ENCODE peak calls at places on chromosomes 3 and 15, in six cellular contexts. One of them, this sample, is unnamed.

GRCh38 chr3:141401584-141402475 is 33.5 kb downstream of the ZBTB38 start:
- DNase-seq in stimulated activated CD4-positive, alpha-beta T cell treated with anti-CD3 and anti-CD28 coated beads, TNF-alpha, amount 100 ng/mL, for 4 hours: no peak
- DNase-seq in GM04504: no peak
- DNase-seq in AG09319: no peak
- DNase-seq in left colon: peak
- DNase-seq in colonic mucosa: peak
- DNase-seq in this sample: no peak

GRCh38 chr15:59997070-59997701 is 6.9 kb upstream of the FOXB1 start:
- DNase-seq in colonic mucosa: no peak
- DNase-seq in AG09319: no peak
- DNase-seq in left colon: peak
- DNase-seq in GM04504: no peak
- DNase-seq in stimulated activated CD4-positive, alpha-beta T cell treated with anti-CD3 and anti-CD28 coated beads, TNF-alpha, amount 100 ng/mL, for 4 hours: no peak
- DNase-seq in this sample: peak

GRCh38 chr3:42204867-42205599 is 61.0 kb downstream of the CCK start:
- DNase-seq in AG09319: no peak
- DNase-seq in colonic mucosa: no peak
- DNase-seq in stimulated activated CD4-positive, alpha-beta T cell treated with anti-CD3 and anti-CD28 coated beads, TNF-alpha, amount 100 ng/mL, for 4 hours: no peak
- DNase-seq in GM04504: no peak
- DNase-seq in left colon: no peak
- DNase-seq in this sample: no peak

GRCh38 chr3:14265246-14265962 is 86.8 kb downstream of the LSM3 start:
- DNase-seq in GM04504: no peak
- DNase-seq in colonic mucosa: peak
- DNase-seq in AG09319: no peak
- DNase-seq in stimulated activated CD4-positive, alpha-beta T cell treated with anti-CD3 and anti-CD28 coated beads, TNF-alpha, amount 100 ng/mL, for 4 hours: no peak
- DNase-seq in left colon: no peak
- DNase-seq in this sample: no peak

GRCh38 chr3:105823149-105823866 is 45.5 kb downstream of the CBLB start:
- DNase-seq in colonic mucosa: no peak
- DNase-seq in GM04504: peak
- DNase-seq in stimulated activated CD4-positive, alpha-beta T cell treated with anti-CD3 and anti-CD28 coated beads, TNF-alpha, amount 100 ng/mL, for 4 hours: no peak
- DNase-seq in left colon: no peak
- DNase-seq in AG09319: peak
- DNase-seq in this sample: no peak

GRCh38 chr15:49675051-49675450 is 54.2 kb downstream of the DTWD1 start:
- DNase-seq in stimulated activated CD4-positive, alpha-beta T cell treated with anti-CD3 and anti-CD28 coated beads, TNF-alpha, amount 100 ng/mL, for 4 hours: no peak
- DNase-seq in colonic mucosa: no peak
- DNase-seq in AG09319: peak
- DNase-seq in left colon: no peak
- DNase-seq in GM04504: peak
- DNase-seq in this sample: no peak

GRCh38 chr3:23567917-23568316 is 237.8 kb upstream of the UBE2E1 start:
- DNase-seq in GM04504: peak
- DNase-seq in AG09319: peak
- DNase-seq in stimulated activated CD4-positive, alpha-beta T cell treated with anti-CD3 and anti-CD28 coated beads, TNF-alpha, amount 100 ng/mL, for 4 hours: no peak
- DNase-seq in colonic mucosa: no peak
- DNase-seq in left colon: no peak
- DNase-seq in this sample: no peak

GRCh38 chr3:352599-352998 is 156.0 kb downstream of the CHL1 start:
- DNase-seq in colonic mucosa: no peak
- DNase-seq in AG09319: no peak
- DNase-seq in GM04504: no peak
- DNase-seq in stimulated activated CD4-positive, alpha-beta T cell treated with anti-CD3 and anti-CD28 coated beads, TNF-alpha, amount 100 ng/mL, for 4 hours: no peak
- DNase-seq in left colon: no peak
- DNase-seq in this sample: no peak

GRCh38 chr3:16132190-16132589 is 42.3 kb upstream of the GALNT15 start:
- DNase-seq in colonic mucosa: no peak
- DNase-seq in left colon: no peak
- DNase-seq in stimulated activated CD4-positive, alpha-beta T cell treated with anti-CD3 and anti-CD28 coated beads, TNF-alpha, amount 100 ng/mL, for 4 hours: no peak
- DNase-seq in AG09319: no peak
- DNase-seq in GM04504: no peak
- DNase-seq in this sample: no peak

GRCh38 chr3:157129782-157130137 is 30.2 kb downstream of the CCNL1 start:
- DNase-seq in colonic mucosa: peak
- DNase-seq in GM04504: no peak
- DNase-seq in stimulated activated CD4-positive, alpha-beta T cell treated with anti-CD3 and anti-CD28 coated beads, TNF-alpha, amount 100 ng/mL, for 4 hours: no peak
- DNase-seq in AG09319: no peak
- DNase-seq in left colon: peak
- DNase-seq in this sample: no peak

GRCh38 chr15:64766041-64766440 is 9.3 kb downstream of the RBPMS2 start:
- DNase-seq in stimulated activated CD4-positive, alpha-beta T cell treated with anti-CD3 and anti-CD28 coated beads, TNF-alpha, amount 100 ng/mL, for 4 hours: no peak
- DNase-seq in colonic mucosa: no peak
- DNase-seq in GM04504: no peak
- DNase-seq in AG09319: no peak
- DNase-seq in left colon: no peak
- DNase-seq in this sample: no peak

GRCh38 chr3:15535757-15536156 is 14.3 kb upstream of the COLQ start:
- DNase-seq in left colon: no peak
- DNase-seq in stimulated activated CD4-positive, alpha-beta T cell treated with anti-CD3 and anti-CD28 coated beads, TNF-alpha, amount 100 ng/mL, for 4 hours: peak
- DNase-seq in colonic mucosa: no peak
- DNase-seq in GM04504: no peak
- DNase-seq in AG09319: no peak
- DNase-seq in this sample: no peak

GRCh38 chr3:41690766-41691563 is 270.9 kb downstream of the ULK4 start:
- DNase-seq in stimulated activated CD4-positive, alpha-beta T cell treated with anti-CD3 and anti-CD28 coated beads, TNF-alpha, amount 100 ng/mL, for 4 hours: no peak
- DNase-seq in colonic mucosa: peak
- DNase-seq in left colon: peak
- DNase-seq in GM04504: no peak
- DNase-seq in AG09319: no peak
- DNase-seq in this sample: no peak

GRCh38 chr15:41827290-41827879 is 507 bp upstream of the JMJD7 start:
- DNase-seq in stimulated activated CD4-positive, alpha-beta T cell treated with anti-CD3 and anti-CD28 coated beads, TNF-alpha, amount 100 ng/mL, for 4 hours: peak
- DNase-seq in AG09319: no peak
- DNase-seq in colonic mucosa: peak
- DNase-seq in left colon: no peak
- DNase-seq in GM04504: no peak
- DNase-seq in this sample: no peak

GRCh38 chr15:90557651-90558084 is 27.9 kb downstream of the CRTC3 start:
- DNase-seq in GM04504: peak
- DNase-seq in AG09319: peak
- DNase-seq in left colon: peak
- DNase-seq in colonic mucosa: peak
- DNase-seq in stimulated activated CD4-positive, alpha-beta T cell treated with anti-CD3 and anti-CD28 coated beads, TNF-alpha, amount 100 ng/mL, for 4 hours: no peak
- DNase-seq in this sample: no peak

GRCh38 chr3:62093025-62093424 is 280.3 kb downstream of the FEZF2 start:
- DNase-seq in left colon: no peak
- DNase-seq in colonic mucosa: no peak
- DNase-seq in GM04504: no peak
- DNase-seq in stimulated activated CD4-positive, alpha-beta T cell treated with anti-CD3 and anti-CD28 coated beads, TNF-alpha, amount 100 ng/mL, for 4 hours: no peak
- DNase-seq in AG09319: no peak
- DNase-seq in this sample: no peak

GRCh38 chr15:74657846-74658245 is 38.0 kb downstream of the EDC3 start:
- DNase-seq in AG09319: no peak
- DNase-seq in colonic mucosa: no peak
- DNase-seq in GM04504: no peak
- DNase-seq in stimulated activated CD4-positive, alpha-beta T cell treated with anti-CD3 and anti-CD28 coated beads, TNF-alpha, amount 100 ng/mL, for 4 hours: no peak
- DNase-seq in left colon: no peak
- DNase-seq in this sample: no peak

GRCh38 chr3:44045476-44046275 is 196.0 kb upstream of the TOPAZ1 start:
- DNase-seq in colonic mucosa: peak
- DNase-seq in GM04504: no peak
- DNase-seq in left colon: peak
- DNase-seq in stimulated activated CD4-positive, alpha-beta T cell treated with anti-CD3 and anti-CD28 coated beads, TNF-alpha, amount 100 ng/mL, for 4 hours: no peak
- DNase-seq in AG09319: no peak
- DNase-seq in this sample: no peak

GRCh38 chr3:148532774-148533173 is 164.9 kb upstream of the AGTR1 start:
- DNase-seq in colonic mucosa: no peak
- DNase-seq in stimulated activated CD4-positive, alpha-beta T cell treated with anti-CD3 and anti-CD28 coated beads, TNF-alpha, amount 100 ng/mL, for 4 hours: no peak
- DNase-seq in GM04504: no peak
- DNase-seq in AG09319: no peak
- DNase-seq in left colon: no peak
- DNase-seq in this sample: no peak

GRCh38 chr3:168096210-168096795 is 579 bp upstream of the GOLIM4 start:
- DNase-seq in left colon: peak
- DNase-seq in AG09319: peak
- DNase-seq in colonic mucosa: peak
- DNase-seq in GM04504: peak
- DNase-seq in stimulated activated CD4-positive, alpha-beta T cell treated with anti-CD3 and anti-CD28 coated beads, TNF-alpha, amount 100 ng/mL, for 4 hours: no peak
- DNase-seq in this sample: no peak

GRCh38 chr3:46393554-46394434 is 13.1 kb downstream of the CCR5AS start:
- DNase-seq in left colon: no peak
- DNase-seq in colonic mucosa: no peak
- DNase-seq in GM04504: no peak
- DNase-seq in stimulated activated CD4-positive, alpha-beta T cell treated with anti-CD3 and anti-CD28 coated beads, TNF-alpha, amount 100 ng/mL, for 4 hours: no peak
- DNase-seq in AG09319: no peak
- DNase-seq in this sample: no peak

GRCh38 chr3:188711898-188712256 is 459.9 kb upstream of the TPRG1 start:
- DNase-seq in left colon: no peak
- DNase-seq in stimulated activated CD4-positive, alpha-beta T cell treated with anti-CD3 and anti-CD28 coated beads, TNF-alpha, amount 100 ng/mL, for 4 hours: no peak
- DNase-seq in AG09319: no peak
- DNase-seq in colonic mucosa: no peak
- DNase-seq in GM04504: no peak
- DNase-seq in this sample: no peak

GRCh38 chr15:61951949-61952348 is 108.3 kb downstream of the VPS13C start:
- DNase-seq in stimulated activated CD4-positive, alpha-beta T cell treated with anti-CD3 and anti-CD28 coated beads, TNF-alpha, amount 100 ng/mL, for 4 hours: no peak
- DNase-seq in GM04504: no peak
- DNase-seq in left colon: no peak
- DNase-seq in AG09319: no peak
- DNase-seq in colonic mucosa: no peak
- DNase-seq in this sample: no peak

GRCh38 chr3:62592408-62592807 is 219.1 kb upstream of the FEZF2 start:
- DNase-seq in left colon: no peak
- DNase-seq in colonic mucosa: no peak
- DNase-seq in GM04504: no peak
- DNase-seq in AG09319: no peak
- DNase-seq in stimulated activated CD4-positive, alpha-beta T cell treated with anti-CD3 and anti-CD28 coated beads, TNF-alpha, amount 100 ng/mL, for 4 hours: no peak
- DNase-seq in this sample: no peak

GRCh38 chr3:51434746-51435323 is 43.8 kb downstream of the RBM15B start:
- DNase-seq in left colon: peak
- DNase-seq in stimulated activated CD4-positive, alpha-beta T cell treated with anti-CD3 and anti-CD28 coated beads, TNF-alpha, amount 100 ng/mL, for 4 hours: no peak
- DNase-seq in GM04504: peak
- DNase-seq in colonic mucosa: peak
- DNase-seq in AG09319: no peak
- DNase-seq in this sample: peak

GRCh38 chr15:84833447-84833846 is 16.3 kb downstream of the ALPK3 start:
- DNase-seq in stimulated activated CD4-positive, alpha-beta T cell treated with anti-CD3 and anti-CD28 coated beads, TNF-alpha, amount 100 ng/mL, for 4 hours: no peak
- DNase-seq in left colon: no peak
- DNase-seq in AG09319: no peak
- DNase-seq in GM04504: no peak
- DNase-seq in colonic mucosa: no peak
- DNase-seq in this sample: no peak

GRCh38 chr3:160448845-160449659 is 534 bp downstream of the TRIM59 start:
- DNase-seq in GM04504: no peak
- DNase-seq in AG09319: peak
- DNase-seq in left colon: no peak
- DNase-seq in colonic mucosa: no peak
- DNase-seq in stimulated activated CD4-positive, alpha-beta T cell treated with anti-CD3 and anti-CD28 coated beads, TNF-alpha, amount 100 ng/mL, for 4 hours: no peak
- DNase-seq in this sample: no peak

GRCh38 chr3:52774901-52775864 is 2.2 kb upstream of the ITIH1 start:
- DNase-seq in left colon: peak
- DNase-seq in GM04504: no peak
- DNase-seq in colonic mucosa: no peak
- DNase-seq in stimulated activated CD4-positive, alpha-beta T cell treated with anti-CD3 and anti-CD28 coated beads, TNF-alpha, amount 100 ng/mL, for 4 hours: no peak
- DNase-seq in AG09319: no peak
- DNase-seq in this sample: no peak

GRCh38 chr3:101170047-101170771 is 150.2 kb downstream of the IMPG2 start:
- DNase-seq in colonic mucosa: no peak
- DNase-seq in GM04504: no peak
- DNase-seq in left colon: no peak
- DNase-seq in AG09319: no peak
- DNase-seq in stimulated activated CD4-positive, alpha-beta T cell treated with anti-CD3 and anti-CD28 coated beads, TNF-alpha, amount 100 ng/mL, for 4 hours: no peak
- DNase-seq in this sample: no peak

GRCh38 chr3:123120546-123120945 is 53.7 kb downstream of the PDIA5 start:
- DNase-seq in left colon: no peak
- DNase-seq in stimulated activated CD4-positive, alpha-beta T cell treated with anti-CD3 and anti-CD28 coated beads, TNF-alpha, amount 100 ng/mL, for 4 hours: no peak
- DNase-seq in colonic mucosa: no peak
- DNase-seq in AG09319: no peak
- DNase-seq in GM04504: no peak
- DNase-seq in this sample: no peak

GRCh38 chr3:56987238-56987932 is 73.1 kb upstream of the SPATA12 start:
- DNase-seq in stimulated activated CD4-positive, alpha-beta T cell treated with anti-CD3 and anti-CD28 coated beads, TNF-alpha, amount 100 ng/mL, for 4 hours: no peak
- DNase-seq in AG09319: no peak
- DNase-seq in GM04504: no peak
- DNase-seq in colonic mucosa: no peak
- DNase-seq in left colon: no peak
- DNase-seq in this sample: no peak

GRCh38 chr3:172915911-172916514 is 165.5 kb downstream of the ECT2 start:
- DNase-seq in GM04504: no peak
- DNase-seq in colonic mucosa: no peak
- DNase-seq in stimulated activated CD4-positive, alpha-beta T cell treated with anti-CD3 and anti-CD28 coated beads, TNF-alpha, amount 100 ng/mL, for 4 hours: no peak
- DNase-seq in left colon: no peak
- DNase-seq in AG09319: no peak
- DNase-seq in this sample: no peak

This sample was measured in CD4-positive, CD25-positive, alpha-beta regulatory T cell.